ENCODE peak calls at places on chromosomes 12 and 14, in seven cellular contexts. One of them, this sample, is unnamed.

GRCh38 chr14:36988568-36988967 is 183.8 kb downstream of the SLC25A21 start:
- DNase-seq in IMR-90: peak
- DNase-seq in neuronal stem cell: no peak
- DNase-seq in H1: no peak
- DNase-seq in trophoblast cell: no peak
- DNase-seq in mesenchymal stem cell: peak
- DNase-seq in H9: no peak
- DNase-seq in this sample: no peak

GRCh38 chr12:7555752-7556151 is 52.2 kb upstream of the CD163 start:
- DNase-seq in IMR-90: peak
- DNase-seq in trophoblast cell: no peak
- DNase-seq in H1: no peak
- DNase-seq in mesenchymal stem cell: peak
- DNase-seq in neuronal stem cell: no peak
- DNase-seq in H9: no peak
- DNase-seq in this sample: no peak

GRCh38 chr14:21136024-21136423 is 19.8 kb downstream of the OR5AU1 start:
- DNase-seq in IMR-90: peak
- DNase-seq in trophoblast cell: no peak
- DNase-seq in H1: no peak
- DNase-seq in mesenchymal stem cell: peak
- DNase-seq in neuronal stem cell: peak
- DNase-seq in H9: no peak
- DNase-seq in this sample: peak

GRCh38 chr12:82650627-82651337 is 35.9 kb upstream of the TMTC2 start:
- DNase-seq in mesenchymal stem cell: no peak
- DNase-seq in trophoblast cell: no peak
- DNase-seq in H1: no peak
- DNase-seq in IMR-90: no peak
- DNase-seq in neuronal stem cell: no peak
- DNase-seq in H9: no peak
- DNase-seq in this sample: peak

GRCh38 chr14:99559286-99559990 is 44.6 kb downstream of the CCDC85C start:
- DNase-seq in trophoblast cell: no peak
- DNase-seq in IMR-90: no peak
- DNase-seq in H9: no peak
- DNase-seq in mesenchymal stem cell: no peak
- DNase-seq in H1: no peak
- DNase-seq in neuronal stem cell: no peak
- DNase-seq in this sample: no peak

GRCh38 chr12:58249610-58250009 is 308.2 kb downstream of the ATP23 start:
- DNase-seq in mesenchymal stem cell: no peak
- DNase-seq in trophoblast cell: no peak
- DNase-seq in H9: no peak
- DNase-seq in neuronal stem cell: no peak
- DNase-seq in IMR-90: no peak
- DNase-seq in H1: no peak
- DNase-seq in this sample: peak

GRCh38 chr12:53205747-53206146 is 1.3 kb downstream of the ITGB7 start:
- DNase-seq in mesenchymal stem cell: peak
- DNase-seq in H9: peak
- DNase-seq in trophoblast cell: peak
- DNase-seq in neuronal stem cell: no peak
- DNase-seq in H1: no peak
- DNase-seq in IMR-90: peak
- DNase-seq in this sample: no peak

GRCh38 chr12:117331691-117332090 is 29.7 kb downstream of the NOS1 start:
- DNase-seq in mesenchymal stem cell: no peak
- DNase-seq in neuronal stem cell: no peak
- DNase-seq in trophoblast cell: no peak
- DNase-seq in H9: no peak
- DNase-seq in IMR-90: no peak
- DNase-seq in H1: no peak
- DNase-seq in this sample: no peak

GRCh38 chr12:108214486-108214885 is 85.4 kb downstream of the WSCD2 start:
- DNase-seq in H1: peak
- DNase-seq in IMR-90: peak
- DNase-seq in trophoblast cell: no peak
- DNase-seq in H9: peak
- DNase-seq in mesenchymal stem cell: no peak
- DNase-seq in neuronal stem cell: peak
- DNase-seq in this sample: peak

GRCh38 chr12:75779891-75780501 is 251.6 kb downstream of the PHLDA1 start:
- DNase-seq in IMR-90: no peak
- DNase-seq in trophoblast cell: peak
- DNase-seq in H1: no peak
- DNase-seq in H9: no peak
- DNase-seq in neuronal stem cell: peak
- DNase-seq in mesenchymal stem cell: no peak
- DNase-seq in this sample: peak

GRCh38 chr12:130162267-130162666 is at the start of gene FZD10:
- DNase-seq in trophoblast cell: no peak
- DNase-seq in mesenchymal stem cell: peak
- DNase-seq in IMR-90: no peak
- DNase-seq in H9: peak
- DNase-seq in neuronal stem cell: peak
- DNase-seq in H1: peak
- DNase-seq in this sample: peak

GRCh38 chr14:61918998-61919397 is 156.8 kb downstream of the SNAPC1 start:
- DNase-seq in H1: no peak
- DNase-seq in mesenchymal stem cell: no peak
- DNase-seq in neuronal stem cell: no peak
- DNase-seq in IMR-90: no peak
- DNase-seq in trophoblast cell: no peak
- DNase-seq in H9: no peak
- DNase-seq in this sample: no peak

GRCh38 chr12:45402288-45402687 is 186.4 kb downstream of the ANO6 start:
- DNase-seq in neuronal stem cell: no peak
- DNase-seq in H1: no peak
- DNase-seq in mesenchymal stem cell: no peak
- DNase-seq in trophoblast cell: no peak
- DNase-seq in IMR-90: peak
- DNase-seq in H9: no peak
- DNase-seq in this sample: no peak

GRCh38 chr12:64352181-64352580 is 38.4 kb downstream of the C12orf56 start:
- DNase-seq in H9: peak
- DNase-seq in IMR-90: no peak
- DNase-seq in mesenchymal stem cell: no peak
- DNase-seq in H1: peak
- DNase-seq in neuronal stem cell: no peak
- DNase-seq in trophoblast cell: no peak
- DNase-seq in this sample: no peak

GRCh38 chr14:75591331-75591946 is 13.0 kb downstream of the FLVCR2 start:
- DNase-seq in trophoblast cell: no peak
- DNase-seq in H1: no peak
- DNase-seq in mesenchymal stem cell: no peak
- DNase-seq in neuronal stem cell: no peak
- DNase-seq in IMR-90: no peak
- DNase-seq in H9: no peak
- DNase-seq in this sample: no peak
- H2AK5ac ChIP-seq in trophoblast cell: no peak
- H2AK5ac ChIP-seq in H1: no peak
- H2AK5ac ChIP-seq in mesenchymal stem cell: no peak
- H2AK5ac ChIP-seq in neuronal stem cell: no peak
- H2AK5ac ChIP-seq in IMR-90: no peak
- H2AK5ac ChIP-seq in H9: no peak
- H2AK5ac ChIP-seq in this sample: no peak

DNA sequence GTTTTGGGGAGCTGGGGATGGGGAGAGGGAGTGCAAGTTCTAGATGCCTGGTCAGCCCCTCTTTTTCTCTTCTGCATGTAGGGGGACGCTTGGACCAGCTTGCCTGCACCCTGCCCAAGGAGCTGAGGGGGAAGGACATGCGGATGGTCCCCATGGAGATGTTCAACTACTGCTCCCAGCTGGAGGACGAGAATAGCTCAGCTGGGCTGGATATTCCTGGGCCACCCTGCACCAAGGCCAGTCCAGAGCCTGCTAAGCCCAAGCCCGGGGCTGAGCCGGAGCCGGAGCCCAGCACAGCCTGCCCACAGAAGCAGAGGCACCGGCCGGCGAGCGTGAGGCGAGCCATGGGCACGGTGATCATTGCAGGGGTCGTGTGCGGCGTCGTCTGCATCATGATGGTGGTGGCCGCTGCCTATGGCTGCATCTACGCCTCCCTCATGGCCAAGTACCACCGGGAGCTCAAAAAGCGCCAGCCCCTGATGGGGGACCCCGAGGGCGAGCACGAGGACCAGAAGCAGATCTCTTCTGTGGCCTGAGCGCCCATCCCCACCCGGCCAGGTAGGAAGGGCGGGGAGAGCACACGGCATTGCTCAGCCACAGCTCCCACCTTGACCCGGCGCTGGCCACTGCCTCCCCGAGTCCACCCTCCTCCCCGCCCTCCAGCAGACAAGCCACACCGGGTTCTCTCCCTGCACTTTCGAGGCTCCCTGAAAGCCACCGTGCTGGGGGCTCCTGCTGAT is 14.0 kb downstream of the LRTM2 start:
- DNase-seq in H9: no peak
- DNase-seq in neuronal stem cell: no peak
- DNase-seq in trophoblast cell: no peak
- DNase-seq in H1: no peak
- DNase-seq in mesenchymal stem cell: no peak
- DNase-seq in IMR-90: no peak
- DNase-seq in this sample: no peak
- H2BK5ac ChIP-seq in H9: no peak
- H2BK5ac ChIP-seq in neuronal stem cell: no peak
- H2BK5ac ChIP-seq in trophoblast cell: no peak
- H2BK5ac ChIP-seq in H1: no peak
- H2BK5ac ChIP-seq in mesenchymal stem cell: no peak
- H2BK5ac ChIP-seq in IMR-90: no peak
- H2BK5ac ChIP-seq in this sample: no peak

GRCh38 chr12:115209230-115209629 is 525.3 kb upstream of the TBX3 start:
- DNase-seq in trophoblast cell: no peak
- DNase-seq in IMR-90: no peak
- DNase-seq in H9: no peak
- DNase-seq in neuronal stem cell: no peak
- DNase-seq in H1: no peak
- DNase-seq in mesenchymal stem cell: peak
- DNase-seq in this sample: no peak
- H2AK5ac ChIP-seq in trophoblast cell: no peak
- H2AK5ac ChIP-seq in IMR-90: no peak
- H2AK5ac ChIP-seq in H9: no peak
- H2AK5ac ChIP-seq in neuronal stem cell: no peak
- H2AK5ac ChIP-seq in H1: no peak
- H2AK5ac ChIP-seq in mesenchymal stem cell: no peak
- H2AK5ac ChIP-seq in this sample: no peak

GRCh38 chr12:112230136-112230535 is 104.8 kb downstream of the TRAFD1 start:
- DNase-seq in H9: no peak
- DNase-seq in H1: no peak
- DNase-seq in IMR-90: no peak
- DNase-seq in neuronal stem cell: no peak
- DNase-seq in trophoblast cell: no peak
- DNase-seq in mesenchymal stem cell: no peak
- DNase-seq in this sample: no peak

GRCh38 chr12:112236386-112236785 is 111.0 kb downstream of the TRAFD1 start:
- DNase-seq in neuronal stem cell: no peak
- DNase-seq in H1: no peak
- DNase-seq in IMR-90: no peak
- DNase-seq in H9: no peak
- DNase-seq in mesenchymal stem cell: no peak
- DNase-seq in trophoblast cell: peak
- DNase-seq in this sample: no peak

GRCh38 chr12:112233242-112233641 is 107.9 kb downstream of the TRAFD1 start:
- DNase-seq in H1: no peak
- DNase-seq in IMR-90: no peak
- DNase-seq in trophoblast cell: no peak
- DNase-seq in mesenchymal stem cell: no peak
- DNase-seq in neuronal stem cell: no peak
- DNase-seq in H9: no peak
- DNase-seq in this sample: no peak

GRCh38 chr12:112236786-112237185 is 111.4 kb downstream of the TRAFD1 start:
- DNase-seq in H1: no peak
- DNase-seq in neuronal stem cell: no peak
- DNase-seq in trophoblast cell: peak
- DNase-seq in IMR-90: no peak
- DNase-seq in mesenchymal stem cell: no peak
- DNase-seq in H9: no peak
- DNase-seq in this sample: no peak

DNA sequence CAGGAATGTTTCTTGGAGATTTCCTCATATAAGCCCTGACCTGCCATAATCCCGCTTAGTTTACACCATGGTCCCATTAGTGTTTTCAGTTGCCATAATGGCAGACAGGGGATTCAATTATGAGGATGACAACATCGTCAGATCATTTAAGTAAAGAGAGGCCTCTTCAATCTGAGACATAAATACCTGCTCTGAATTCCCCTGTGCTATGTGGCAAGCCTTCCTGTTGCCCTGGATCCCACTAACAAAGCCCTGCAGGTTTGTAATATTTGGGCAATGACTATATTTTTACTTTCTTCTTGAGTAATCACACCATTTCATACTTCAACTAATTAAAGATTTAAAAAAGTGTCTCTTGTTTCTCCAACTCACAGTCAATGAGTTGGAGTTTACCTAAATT is 108.9 kb downstream of the TRAFD1 start:
- DNase-seq in H9: no peak
- DNase-seq in neuronal stem cell: no peak
- DNase-seq in mesenchymal stem cell: no peak
- DNase-seq in H1: no peak
- DNase-seq in IMR-90: no peak
- DNase-seq in trophoblast cell: peak
- DNase-seq in this sample: no peak
- H2BK5ac ChIP-seq in H9: no peak
- H2BK5ac ChIP-seq in neuronal stem cell: no peak
- H2BK5ac ChIP-seq in mesenchymal stem cell: no peak
- H2BK5ac ChIP-seq in H1: no peak
- H2BK5ac ChIP-seq in IMR-90: no peak
- H2BK5ac ChIP-seq in trophoblast cell: no peak
- H2BK5ac ChIP-seq in this sample: no peak